ENCODE peak calls at places on chromosomes 5 and 9, in four cellular contexts. One of them, this sample, is unnamed.

GRCh38 chr9:74006935-74007334 is 490.2 kb upstream of the RORB start:
- DNase-seq in EL: no peak
- DNase-seq in activated naive CD8-positive, alpha-beta T cell treated with anti-CD3 and anti-CD28 coated beads for 36 hours: no peak
- DNase-seq in progenitor cell of endocrine pancreas: no peak
- DNase-seq in this sample: no peak

GRCh38 chr5:31706186-31706585 is 67.3 kb downstream of the PDZD2 start:
- DNase-seq in EL: no peak
- DNase-seq in activated naive CD8-positive, alpha-beta T cell treated with anti-CD3 and anti-CD28 coated beads for 36 hours: no peak
- DNase-seq in progenitor cell of endocrine pancreas: no peak
- DNase-seq in this sample: no peak

GRCh38 chr9:93679536-93680444 is 103.4 kb downstream of the PHF2 start:
- DNase-seq in EL: no peak
- DNase-seq in activated naive CD8-positive, alpha-beta T cell treated with anti-CD3 and anti-CD28 coated beads for 36 hours: no peak
- DNase-seq in progenitor cell of endocrine pancreas: peak; percentile 6
- DNase-seq in this sample: no peak

GRCh38 chr9:81609782-81610738 is 79.3 kb downstream of the TLE1 start:
- DNase-seq in EL: peak; percentile 55
- DNase-seq in activated naive CD8-positive, alpha-beta T cell treated with anti-CD3 and anti-CD28 coated beads for 36 hours: no peak
- DNase-seq in progenitor cell of endocrine pancreas: no peak
- DNase-seq in this sample: no peak

GRCh38 chr9:95049761-95050160 is 267.7 kb downstream of the FANCC start:
- DNase-seq in EL: no peak
- DNase-seq in activated naive CD8-positive, alpha-beta T cell treated with anti-CD3 and anti-CD28 coated beads for 36 hours: no peak
- DNase-seq in progenitor cell of endocrine pancreas: no peak
- DNase-seq in this sample: no peak

GRCh38 chr9:114030364-114030763 is 47.7 kb downstream of the AMBP start:
- DNase-seq in EL: no peak
- DNase-seq in activated naive CD8-positive, alpha-beta T cell treated with anti-CD3 and anti-CD28 coated beads for 36 hours: no peak
- DNase-seq in progenitor cell of endocrine pancreas: no peak
- DNase-seq in this sample: no peak

GRCh38 chr5:130000460-130000859 is 96.2 kb downstream of the CHSY3 start:
- DNase-seq in EL: no peak
- DNase-seq in activated naive CD8-positive, alpha-beta T cell treated with anti-CD3 and anti-CD28 coated beads for 36 hours: no peak
- DNase-seq in progenitor cell of endocrine pancreas: no peak
- DNase-seq in this sample: no peak

GRCh38 chr5:110477923-110478322 is 248.5 kb downstream of the TMEM232 start:
- DNase-seq in EL: peak; percentile 41
- DNase-seq in activated naive CD8-positive, alpha-beta T cell treated with anti-CD3 and anti-CD28 coated beads for 36 hours: no peak
- DNase-seq in progenitor cell of endocrine pancreas: no peak
- DNase-seq in this sample: no peak

GRCh38 chr9:30075451-30076199 is 2308.8 kb upstream of the ACO1 start:
- DNase-seq in EL: no peak
- DNase-seq in activated naive CD8-positive, alpha-beta T cell treated with anti-CD3 and anti-CD28 coated beads for 36 hours: peak; percentile 59
- DNase-seq in progenitor cell of endocrine pancreas: no peak
- DNase-seq in this sample: no peak

GRCh38 chr9:100589582-100589981 is 11.7 kb downstream of the CAVIN4 start:
- DNase-seq in EL: peak; percentile 29
- DNase-seq in activated naive CD8-positive, alpha-beta T cell treated with anti-CD3 and anti-CD28 coated beads for 36 hours: no peak
- DNase-seq in progenitor cell of endocrine pancreas: no peak
- DNase-seq in this sample: no peak

GRCh38 chr5:173016621-173017046 is 33.1 kb downstream of the ATP6V0E1 start:
- DNase-seq in EL: peak; percentile 38
- DNase-seq in activated naive CD8-positive, alpha-beta T cell treated with anti-CD3 and anti-CD28 coated beads for 36 hours: no peak
- DNase-seq in progenitor cell of endocrine pancreas: no peak
- DNase-seq in this sample: no peak

GRCh38 chr5:139414601-139415121 is 10.8 kb upstream of the SPATA24 start:
- DNase-seq in EL: no peak
- DNase-seq in activated naive CD8-positive, alpha-beta T cell treated with anti-CD3 and anti-CD28 coated beads for 36 hours: no peak
- DNase-seq in progenitor cell of endocrine pancreas: no peak
- DNase-seq in this sample: no peak

GRCh38 chr9:76610009-76610352 is 151.0 kb downstream of the GCNT1 start:
- DNase-seq in EL: peak; percentile 40
- DNase-seq in activated naive CD8-positive, alpha-beta T cell treated with anti-CD3 and anti-CD28 coated beads for 36 hours: no peak
- DNase-seq in progenitor cell of endocrine pancreas: no peak
- DNase-seq in this sample: no peak

GRCh38 chr5:22242532-22242931 is 610.6 kb downstream of the CDH12 start:
- DNase-seq in EL: no peak
- DNase-seq in activated naive CD8-positive, alpha-beta T cell treated with anti-CD3 and anti-CD28 coated beads for 36 hours: no peak
- DNase-seq in progenitor cell of endocrine pancreas: no peak
- DNase-seq in this sample: no peak

GRCh38 chr9:70881321-70881720 is 240.1 kb downstream of the TRPM3 start:
- DNase-seq in EL: no peak
- DNase-seq in activated naive CD8-positive, alpha-beta T cell treated with anti-CD3 and anti-CD28 coated beads for 36 hours: no peak
- DNase-seq in progenitor cell of endocrine pancreas: no peak
- DNase-seq in this sample: no peak

GRCh38 chr5:93385665-93386064 is 195.4 kb downstream of the NR2F1-AS1 start:
- DNase-seq in EL: no peak
- DNase-seq in activated naive CD8-positive, alpha-beta T cell treated with anti-CD3 and anti-CD28 coated beads for 36 hours: no peak
- DNase-seq in progenitor cell of endocrine pancreas: no peak
- DNase-seq in this sample: no peak

GRCh38 chr5:142725231-142726187 is 39.6 kb upstream of the FGF1 start:
- DNase-seq in EL: peak; percentile 26
- DNase-seq in activated naive CD8-positive, alpha-beta T cell treated with anti-CD3 and anti-CD28 coated beads for 36 hours: no peak
- DNase-seq in progenitor cell of endocrine pancreas: no peak
- DNase-seq in this sample: no peak

GRCh38 chr9:128420651-128421473 is at the start of gene CERCAM:
- DNase-seq in EL: peak; percentile 67
- DNase-seq in activated naive CD8-positive, alpha-beta T cell treated with anti-CD3 and anti-CD28 coated beads for 36 hours: peak; percentile 58
- DNase-seq in progenitor cell of endocrine pancreas: peak; percentile 61
- DNase-seq in this sample: no peak

GRCh38 chr9:6498982-6499381 is 86.0 kb downstream of the UHRF2 start:
- DNase-seq in EL: peak; percentile 36
- DNase-seq in activated naive CD8-positive, alpha-beta T cell treated with anti-CD3 and anti-CD28 coated beads for 36 hours: no peak
- DNase-seq in progenitor cell of endocrine pancreas: no peak
- DNase-seq in this sample: no peak

GRCh38 chr9:35907732-35908483 is 1.4 kb upstream of the SPAAR start:
- DNase-seq in EL: peak; percentile 96
- DNase-seq in activated naive CD8-positive, alpha-beta T cell treated with anti-CD3 and anti-CD28 coated beads for 36 hours: no peak
- DNase-seq in progenitor cell of endocrine pancreas: no peak
- DNase-seq in this sample: peak; percentile 86

GRCh38 chr9:136339173-136339957 is 12.0 kb downstream of the GPSM1 start:
- DNase-seq in EL: peak; percentile 38
- DNase-seq in activated naive CD8-positive, alpha-beta T cell treated with anti-CD3 and anti-CD28 coated beads for 36 hours: peak; percentile 31
- DNase-seq in progenitor cell of endocrine pancreas: peak; percentile 65
- DNase-seq in this sample: no peak

GRCh38 chr5:143898381-143898780 is 86.4 kb downstream of the HMHB1 start:
- DNase-seq in EL: no peak
- DNase-seq in activated naive CD8-positive, alpha-beta T cell treated with anti-CD3 and anti-CD28 coated beads for 36 hours: no peak
- DNase-seq in progenitor cell of endocrine pancreas: no peak
- DNase-seq in this sample: no peak

GRCh38 chr5:612498-613424 is 621 bp downstream of the CEP72 start:
- DNase-seq in EL: peak; percentile 47
- DNase-seq in activated naive CD8-positive, alpha-beta T cell treated with anti-CD3 and anti-CD28 coated beads for 36 hours: no peak
- DNase-seq in progenitor cell of endocrine pancreas: no peak
- DNase-seq in this sample: no peak

GRCh38 chr9:16361939-16362338 is 508.5 kb downstream of the BNC2 start:
- DNase-seq in EL: no peak
- DNase-seq in activated naive CD8-positive, alpha-beta T cell treated with anti-CD3 and anti-CD28 coated beads for 36 hours: no peak
- DNase-seq in progenitor cell of endocrine pancreas: no peak
- DNase-seq in this sample: no peak

GRCh38 chr5:56003179-56003578 is 8.4 kb upstream of the IL6ST start:
- DNase-seq in EL: peak; percentile 50
- DNase-seq in activated naive CD8-positive, alpha-beta T cell treated with anti-CD3 and anti-CD28 coated beads for 36 hours: no peak
- DNase-seq in progenitor cell of endocrine pancreas: no peak
- DNase-seq in this sample: no peak

GRCh38 chr5:147305147-147305546 is 70.3 kb downstream of the STK32A start:
- DNase-seq in EL: no peak
- DNase-seq in activated naive CD8-positive, alpha-beta T cell treated with anti-CD3 and anti-CD28 coated beads for 36 hours: no peak
- DNase-seq in progenitor cell of endocrine pancreas: no peak
- DNase-seq in this sample: no peak

GRCh38 chr5:1937590-1937989 is 54.9 kb upstream of the IRX4 start:
- DNase-seq in EL: no peak
- DNase-seq in activated naive CD8-positive, alpha-beta T cell treated with anti-CD3 and anti-CD28 coated beads for 36 hours: no peak
- DNase-seq in progenitor cell of endocrine pancreas: no peak
- DNase-seq in this sample: no peak

GRCh38 chr9:129962889-129963703 is 79.9 kb downstream of the FNBP1 start:
- DNase-seq in EL: peak; percentile 68
- DNase-seq in activated naive CD8-positive, alpha-beta T cell treated with anti-CD3 and anti-CD28 coated beads for 36 hours: peak; percentile 73
- DNase-seq in progenitor cell of endocrine pancreas: no peak
- DNase-seq in this sample: no peak

GRCh38 chr5:43485406-43485805 is 1.7 kb upstream of the TMEM267 start:
- DNase-seq in EL: no peak
- DNase-seq in activated naive CD8-positive, alpha-beta T cell treated with anti-CD3 and anti-CD28 coated beads for 36 hours: no peak
- DNase-seq in progenitor cell of endocrine pancreas: no peak
- DNase-seq in this sample: no peak

GRCh38 chr9:109775516-109775915 is 4.5 kb upstream of the PALM2AKAP2 start:
- DNase-seq in EL: no peak
- DNase-seq in activated naive CD8-positive, alpha-beta T cell treated with anti-CD3 and anti-CD28 coated beads for 36 hours: no peak
- DNase-seq in progenitor cell of endocrine pancreas: no peak
- DNase-seq in this sample: no peak

GRCh38 chr9:113654605-113655193 is 191.2 kb downstream of the RGS3 start:
- DNase-seq in EL: no peak
- DNase-seq in activated naive CD8-positive, alpha-beta T cell treated with anti-CD3 and anti-CD28 coated beads for 36 hours: no peak
- DNase-seq in progenitor cell of endocrine pancreas: no peak
- DNase-seq in this sample: no peak

GRCh38 chr5:62779010-62779422 is 200.4 kb downstream of the LRRC70 start:
- DNase-seq in EL: peak; percentile 61
- DNase-seq in activated naive CD8-positive, alpha-beta T cell treated with anti-CD3 and anti-CD28 coated beads for 36 hours: no peak
- DNase-seq in progenitor cell of endocrine pancreas: no peak
- DNase-seq in this sample: no peak

GRCh38 chr5:132655821-132656773 is 1.9 kb upstream of the IL13 start:
- DNase-seq in EL: peak; percentile 47
- DNase-seq in activated naive CD8-positive, alpha-beta T cell treated with anti-CD3 and anti-CD28 coated beads for 36 hours: peak; percentile 54
- DNase-seq in progenitor cell of endocrine pancreas: no peak
- DNase-seq in this sample: no peak

GRCh38 chr5:134114886-134115805 is 665 bp downstream of the TCF7 start:
- DNase-seq in EL: no peak
- DNase-seq in activated naive CD8-positive, alpha-beta T cell treated with anti-CD3 and anti-CD28 coated beads for 36 hours: peak; percentile 87
- DNase-seq in progenitor cell of endocrine pancreas: peak; percentile 55
- DNase-seq in this sample: no peak

GRCh38 chr5:153629027-153629426 is 138.6 kb downstream of the GRIA1 start:
- DNase-seq in EL: peak; percentile 99
- DNase-seq in activated naive CD8-positive, alpha-beta T cell treated with anti-CD3 and anti-CD28 coated beads for 36 hours: no peak
- DNase-seq in progenitor cell of endocrine pancreas: no peak
- DNase-seq in this sample: no peak

GRCh38 chr5:170503970-170504525 is at the start of gene KCNIP1:
- DNase-seq in EL: no peak
- DNase-seq in activated naive CD8-positive, alpha-beta T cell treated with anti-CD3 and anti-CD28 coated beads for 36 hours: no peak
- DNase-seq in progenitor cell of endocrine pancreas: peak; percentile 55
- DNase-seq in this sample: no peak

GRCh38 chr5:150644058-150644457 is 3.6 kb downstream of the SYNPO start:
- DNase-seq in EL: no peak
- DNase-seq in activated naive CD8-positive, alpha-beta T cell treated with anti-CD3 and anti-CD28 coated beads for 36 hours: no peak
- DNase-seq in progenitor cell of endocrine pancreas: no peak
- DNase-seq in this sample: no peak

This sample was measured in DMS79.